ENCODE peak calls at places on chromosomes 16 and 17, in five cellular contexts. G, Y, K, C and M are unnamed samples.

GRCh38 chr17:14297161-14297851 is 3.6 kb upstream of the HS3ST3B1 start:
- DNase-seq in G (peak), Y (peak), K (no peak), C (peak), M (no peak)

GRCh38 chr17:40956401-40957254 is 10.1 kb downstream of the KRT39 start:
- DNase-seq in G (no peak), Y (no peak), K (no peak), C (no peak), M (peak)

GRCh38 chr16:58451263-58451662 is 48.7 kb upstream of the NDRG4 start:
- DNase-seq in G (peak), Y (no peak), K (no peak), C (no peak), M (no peak)

GRCh38 chr17:37507108-37507507 is 17.4 kb downstream of the DUSP14 start:
- DNase-seq in G (no peak), Y (no peak), K (no peak), C (no peak), M (no peak)

GRCh38 chr16:3065069-3065741 is at the start of gene IL32:
- DNase-seq in G (no peak), Y (no peak), K (no peak), C (no peak), M (no peak)

GRCh38 chr17:78687944-78688343 is 94.1 kb downstream of the CYTH1 start:
- DNase-seq in G (no peak), Y (no peak), K (no peak), C (no peak), M (no peak)

GRCh38 chr16:17070882-17071592 is 399.7 kb downstream of the XYLT1 start:
- DNase-seq in G (peak), Y (peak), K (peak), C (peak), M (no peak)

GRCh38 chr17:12789976-12790805 is 893 bp downstream of the ARHGAP44 start:
- DNase-seq in G (peak), Y (no peak), K (no peak), C (peak), M (no peak)

GRCh38 chr17:4559851-4560820 is at the start of gene GGT6:
- DNase-seq in G (peak), Y (no peak), K (no peak), C (no peak), M (no peak)

GRCh38 chr16:67177743-67178699 is 5.7 kb downstream of the MATCAP1 start:
- DNase-seq in G (peak), Y (no peak), K (no peak), C (peak), M (peak)

GRCh38 chr16:86227801-86228200 is 282.5 kb upstream of the FOXF1 start:
- DNase-seq in G (no peak), Y (no peak), K (peak), C (no peak), M (no peak)

GRCh38 chr17:14942511-14943185 is 322.5 kb downstream of the PMP22 start:
- DNase-seq in G (no peak), Y (no peak), K (no peak), C (no peak), M (peak)